ENCODE peak calls at places on chromosomes 13 and 19, in eight cellular contexts. One of them, this sample, is unnamed.

GRCh38 chr13:24134772-24135171 is 25.7 kb upstream of the SPATA13 start:
- DNase-seq in BJ: no peak
- DNase-seq in AG08396: no peak
- DNase-seq in stimulated activated CD4-positive, alpha-beta T cell treated with anti-CD3 and anti-CD28 coated beads, Interleukin-4, amount 100 ng/mL, for 4 hours: no peak
- DNase-seq in AG09319: no peak
- DNase-seq in fibroblast of the aortic adventitia: no peak
- DNase-seq in mesendoderm: no peak
- DNase-seq in WERI-Rb-1: no peak
- DNase-seq in this sample: no peak

GRCh38 chr19:15532779-15533521 is 24.6 kb downstream of the CYP4F22 start:
- DNase-seq in WERI-Rb-1: no peak
- DNase-seq in fibroblast of the aortic adventitia: peak; percentile 17
- DNase-seq in BJ: no peak
- DNase-seq in AG08396: no peak
- DNase-seq in stimulated activated CD4-positive, alpha-beta T cell treated with anti-CD3 and anti-CD28 coated beads, Interleukin-4, amount 100 ng/mL, for 4 hours: no peak
- DNase-seq in mesendoderm: no peak
- DNase-seq in AG09319: no peak
- DNase-seq in this sample: no peak

GRCh38 chr19:40507892-40508291 is 41.1 kb downstream of the SPTBN4 start:
- DNase-seq in AG09319: no peak
- DNase-seq in mesendoderm: peak; percentile 34
- DNase-seq in AG08396: no peak
- DNase-seq in fibroblast of the aortic adventitia: no peak
- DNase-seq in stimulated activated CD4-positive, alpha-beta T cell treated with anti-CD3 and anti-CD28 coated beads, Interleukin-4, amount 100 ng/mL, for 4 hours: no peak
- DNase-seq in BJ: no peak
- DNase-seq in WERI-Rb-1: no peak
- DNase-seq in this sample: no peak

GRCh38 chr19:23526302-23526701 is 131.0 kb upstream of the ZNF91 start:
- DNase-seq in stimulated activated CD4-positive, alpha-beta T cell treated with anti-CD3 and anti-CD28 coated beads, Interleukin-4, amount 100 ng/mL, for 4 hours: no peak
- DNase-seq in AG09319: no peak
- DNase-seq in mesendoderm: no peak
- DNase-seq in BJ: no peak
- DNase-seq in fibroblast of the aortic adventitia: no peak
- DNase-seq in AG08396: no peak
- DNase-seq in WERI-Rb-1: no peak
- DNase-seq in this sample: no peak

GRCh38 chr13:20190481-20191310 is 2.0 kb downstream of the GJB2 start:
- DNase-seq in WERI-Rb-1: no peak
- DNase-seq in BJ: no peak
- DNase-seq in stimulated activated CD4-positive, alpha-beta T cell treated with anti-CD3 and anti-CD28 coated beads, Interleukin-4, amount 100 ng/mL, for 4 hours: no peak
- DNase-seq in fibroblast of the aortic adventitia: peak; percentile 51
- DNase-seq in AG08396: peak; percentile 53
- DNase-seq in mesendoderm: no peak
- DNase-seq in AG09319: no peak
- DNase-seq in this sample: no peak

GRCh38 chr13:45511310-45512147 is 46.8 kb downstream of the COG3 start:
- DNase-seq in BJ: peak; percentile 35
- DNase-seq in mesendoderm: peak; percentile 85
- DNase-seq in AG08396: peak; percentile 50
- DNase-seq in fibroblast of the aortic adventitia: peak; percentile 84
- DNase-seq in stimulated activated CD4-positive, alpha-beta T cell treated with anti-CD3 and anti-CD28 coated beads, Interleukin-4, amount 100 ng/mL, for 4 hours: no peak
- DNase-seq in AG09319: peak; percentile 37
- DNase-seq in WERI-Rb-1: peak; percentile 32
- DNase-seq in this sample: no peak

GRCh38 chr13:48494874-48495273 is 38.0 kb downstream of the RCBTB2 start:
- DNase-seq in AG08396: no peak
- DNase-seq in BJ: no peak
- DNase-seq in mesendoderm: no peak
- DNase-seq in fibroblast of the aortic adventitia: no peak
- DNase-seq in stimulated activated CD4-positive, alpha-beta T cell treated with anti-CD3 and anti-CD28 coated beads, Interleukin-4, amount 100 ng/mL, for 4 hours: no peak
- DNase-seq in WERI-Rb-1: no peak
- DNase-seq in AG09319: no peak
- DNase-seq in this sample: no peak

GRCh38 chr19:49340069-49340864 is 5.1 kb downstream of the CD37 start:
- DNase-seq in AG09319: no peak
- DNase-seq in WERI-Rb-1: peak; percentile 40
- DNase-seq in fibroblast of the aortic adventitia: no peak
- DNase-seq in stimulated activated CD4-positive, alpha-beta T cell treated with anti-CD3 and anti-CD28 coated beads, Interleukin-4, amount 100 ng/mL, for 4 hours: no peak
- DNase-seq in BJ: no peak
- DNase-seq in AG08396: peak; percentile 67
- DNase-seq in mesendoderm: peak; percentile 79
- DNase-seq in this sample: peak; percentile 93

GRCh38 chr19:38970664-38971532 is 4.6 kb downstream of the FBXO17 start:
- DNase-seq in mesendoderm: no peak
- DNase-seq in stimulated activated CD4-positive, alpha-beta T cell treated with anti-CD3 and anti-CD28 coated beads, Interleukin-4, amount 100 ng/mL, for 4 hours: no peak
- DNase-seq in fibroblast of the aortic adventitia: peak; percentile 9
- DNase-seq in AG08396: no peak
- DNase-seq in WERI-Rb-1: no peak
- DNase-seq in AG09319: no peak
- DNase-seq in BJ: no peak
- DNase-seq in this sample: no peak

GRCh38 chr19:43674630-43674982 is 4.6 kb upstream of the PLAUR start:
- DNase-seq in BJ: no peak
- DNase-seq in fibroblast of the aortic adventitia: peak; percentile 25
- DNase-seq in mesendoderm: no peak
- DNase-seq in AG08396: no peak
- DNase-seq in AG09319: no peak
- DNase-seq in WERI-Rb-1: no peak
- DNase-seq in stimulated activated CD4-positive, alpha-beta T cell treated with anti-CD3 and anti-CD28 coated beads, Interleukin-4, amount 100 ng/mL, for 4 hours: no peak
- DNase-seq in this sample: no peak

This sample was measured in activated B cell treated with CpG ODN at 0.5 μM for 24 hours.